ENCODE peak calls at places on chromosomes 11 and 22, in eight cellular contexts. X is breast epithelium, Q is fibroblast of the conjunctiva, B is spleen, D is GDM1, G is hippocampal formation, U is fibroblast of gingiva, Y is Right ventricle myocardium inferior. T is an unnamed sample.

GRCh38 chr11:69652999-69653398 is 12.0 kb downstream of the CCND1 start:
- DNase-seq in X (no peak), Q (no peak), B (peak; percentile 59), D (no peak), G (no peak), U (no peak), Y (no peak), T (no peak)

GRCh38 chr11:103091024-103091423 is 936 bp downstream of the DCUN1D5 start:
- DNase-seq in X (no peak), Q (no peak), B (no peak), D (no peak), G (no peak), U (peak; percentile 5), Y (no peak), T (no peak)

GRCh38 chr11:120527111-120527748 is 15.7 kb downstream of the GRIK4 start:
- DNase-seq in X (no peak), Q (no peak), B (peak; percentile 64), D (no peak), G (no peak), U (peak; percentile 16), Y (peak; percentile 83), T (no peak)

GRCh38 chr22:37240941-37241320 is 3.1 kb downstream of the RAC2 start:
- DNase-seq in X (no peak), Q (no peak), B (peak; percentile 80), D (no peak), G (no peak), U (no peak), Y (no peak), T (no peak)

GRCh38 chr11:119108857-119109221 is 1.7 kb downstream of the C2CD2L start:
- DNase-seq in X (no peak), Q (no peak), B (peak; percentile 21), D (no peak), G (no peak), U (no peak), Y (no peak), T (no peak)

GRCh38 chr22:42655693-42656092 is 6.5 kb upstream of the CYB5R3 start:
- DNase-seq in X (no peak), Q (no peak), B (peak; percentile 90), D (no peak), G (no peak), U (no peak), Y (no peak), T (no peak)

GRCh38 chr11:79482800-79483199 is 42.0 kb upstream of the TENM4 start:
- DNase-seq in X (no peak), Q (no peak), B (no peak), D (no peak), G (no peak), U (no peak), Y (no peak), T (no peak)

GRCh38 chr11:110198031-110198729 is 98.2 kb downstream of the RDX start:
- DNase-seq in X (no peak), Q (no peak), B (peak; percentile 47), D (no peak), G (no peak), U (peak; percentile 33), Y (no peak), T (no peak)

GRCh38 chr11:61976420-61976800 is 9.0 kb upstream of the FTH1 start:
- DNase-seq in X (peak; percentile 24), Q (no peak), B (peak; percentile 21), D (no peak), G (no peak), U (no peak), Y (no peak), T (no peak)

GRCh38 chr22:23749747-23750373 is 1.1 kb downstream of the ZNF70 start:
- DNase-seq in X (no peak), Q (no peak), B (no peak), D (peak; percentile 41), G (no peak), U (peak; percentile 34), Y (no peak), T (no peak)

GRCh38 chr22:39239561-39240423 is 5.0 kb downstream of the PDGFB start:
- DNase-seq in X (peak; percentile 94), Q (no peak), B (no peak), D (no peak), G (no peak), U (no peak), Y (no peak), T (no peak)

GRCh38 chr11:92322225-92322624 is 97.6 kb downstream of the FAT3 start:
- DNase-seq in X (no peak), Q (no peak), B (no peak), D (no peak), G (no peak), U (no peak), Y (no peak), T (no peak)

GRCh38 chr22:50252081-50253045 is 1.3 kb upstream of the HDAC10 start:
- DNase-seq in X (peak; percentile 81), Q (no peak), B (peak; percentile 94), D (peak; percentile 59), G (peak; percentile 36), U (peak; percentile 55), Y (peak; percentile 90), T (peak; percentile 89)

GRCh38 chr11:78667462-78667861 is 92.8 kb upstream of the NARS2 start:
- DNase-seq in X (no peak), Q (no peak), B (no peak), D (no peak), G (no peak), U (no peak), Y (no peak), T (no peak)

GRCh38 chr11:132037961-132038360 is 667.5 kb downstream of the NTM start:
- DNase-seq in X (no peak), Q (no peak), B (no peak), D (no peak), G (no peak), U (no peak), Y (no peak), T (no peak)

GRCh38 chr11:105399505-105399904 is 210.4 kb upstream of the GRIA4 start:
- DNase-seq in X (no peak), Q (no peak), B (no peak), D (no peak), G (no peak), U (no peak), Y (no peak), T (no peak)

GRCh38 chr11:64553554-64554201 is 37.3 kb upstream of the SLC22A12 start:
- DNase-seq in X (no peak), Q (peak; percentile 31), B (peak; percentile 84), D (peak; percentile 41), G (peak; percentile 33), U (peak; percentile 29), Y (no peak), T (peak; percentile 93)

GRCh38 chr11:70705930-70706329 is 307.6 kb downstream of the CTTN start:
- DNase-seq in X (no peak), Q (no peak), B (peak; percentile 55), D (no peak), G (no peak), U (no peak), Y (peak; percentile 54), T (no peak)

GRCh38 chr11:23769214-23769613 is 727.6 kb upstream of the LUZP2 start:
- DNase-seq in X (no peak), Q (no peak), B (no peak), D (no peak), G (no peak), U (no peak), Y (no peak), T (no peak)

GRCh38 chr11:567629-568258 is 7.0 kb downstream of the RASSF7 start:
- DNase-seq in X (no peak), Q (no peak), B (peak; percentile 87), D (no peak), G (no peak), U (no peak), Y (peak; percentile 74), T (no peak)

GRCh38 chr11:108223449-108224149 is 732 bp downstream of the ATM start:
- DNase-seq in X (no peak), Q (no peak), B (no peak), D (no peak), G (no peak), U (no peak), Y (no peak), T (no peak)

GRCh38 chr22:45896153-45896951 is 80.6 kb downstream of the WNT7B start:
- DNase-seq in X (peak; percentile 82), Q (no peak), B (no peak), D (no peak), G (no peak), U (no peak), Y (peak; percentile 60), T (no peak)

GRCh38 chr11:64032050-64032449 is 3.7 kb upstream of the FLRT1 start:
- DNase-seq in X (no peak), Q (no peak), B (no peak), D (no peak), G (no peak), U (no peak), Y (no peak), T (no peak)

GRCh38 chr22:38788417-38788816 is 5.5 kb downstream of the DNAL4 start:
- DNase-seq in X (no peak), Q (peak; percentile 75), B (no peak), D (no peak), G (no peak), U (peak; percentile 89), Y (no peak), T (peak; percentile 79)

GRCh38 chr22:33438273-33438672 is 380.1 kb upstream of the SYN3 start:
- DNase-seq in X (no peak), Q (no peak), B (no peak), D (no peak), G (no peak), U (peak; percentile 52), Y (no peak), T (peak; percentile 74)

GRCh38 chr22:40757071-40757470 is 62.1 kb downstream of the SLC25A17 start:
- DNase-seq in X (no peak), Q (no peak), B (no peak), D (no peak), G (no peak), U (no peak), Y (no peak), T (no peak)

GRCh38 chr11:71366076-71366475 is 82.1 kb downstream of the DHCR7 start:
- DNase-seq in X (no peak), Q (no peak), B (no peak), D (no peak), G (no peak), U (no peak), Y (no peak), T (no peak)

GRCh38 chr11:126547691-126548090 is 192.2 kb downstream of the ST3GAL4 start:
- DNase-seq in X (no peak), Q (no peak), B (no peak), D (no peak), G (no peak), U (no peak), Y (no peak), T (no peak)

GRCh38 chr11:61290905-61291690 is 4.0 kb downstream of the VWCE start:
- DNase-seq in X (no peak), Q (no peak), B (no peak), D (no peak), G (no peak), U (no peak), Y (no peak), T (no peak)

GRCh38 chr22:29312218-29313125 is 3.0 kb downstream of the RASL10A start:
- DNase-seq in X (peak; percentile 47), Q (no peak), B (peak; percentile 72), D (no peak), G (no peak), U (no peak), Y (no peak), T (peak; percentile 65)

GRCh38 chr11:35192347-35192746 is 53.4 kb downstream of the CD44 start:
- DNase-seq in X (no peak), Q (no peak), B (peak; percentile 79), D (no peak), G (no peak), U (peak; percentile 71), Y (no peak), T (peak; percentile 84)

GRCh38 chr11:122189259-122189658 is 73.2 kb upstream of the BLID start:
- DNase-seq in X (no peak), Q (peak; percentile 93), B (no peak), D (no peak), G (no peak), U (peak; percentile 92), Y (no peak), T (no peak)

GRCh38 chr11:69770525-69770924 is 4.6 kb downstream of the FGF4 start:
- DNase-seq in X (no peak), Q (no peak), B (no peak), D (no peak), G (no peak), U (no peak), Y (no peak), T (no peak)

GRCh38 chr11:130097285-130097684 is 27.6 kb downstream of the APLP2 start:
- DNase-seq in X (no peak), Q (no peak), B (no peak), D (no peak), G (no peak), U (no peak), Y (no peak), T (no peak)

T was measured in sigmoid colon.